ENCODE peak calls at places on chromosomes 1 and 21, in five cellular contexts. One of them, this sample, is unnamed.

GRCh38 chr1:230113605-230114241 is 46.7 kb downstream of the GALNT2 start:
- DNase-seq in fibroblast of mammary gland: peak; percentile 99
- DNase-seq in AG09319: no peak
- DNase-seq in cardiac fibroblast: peak; percentile 95
- DNase-seq in astrocyte of the spinal cord: peak; percentile 97
- DNase-seq in this sample: no peak

GRCh38 chr1:19087017-19087736 is 122.9 kb downstream of the UBR4 start:
- DNase-seq in fibroblast of mammary gland: no peak
- DNase-seq in AG09319: no peak
- DNase-seq in cardiac fibroblast: no peak
- DNase-seq in astrocyte of the spinal cord: no peak
- DNase-seq in this sample: no peak

GRCh38 chr21:29637553-29637952 is 302.2 kb downstream of the GRIK1 start:
- DNase-seq in fibroblast of mammary gland: no peak
- DNase-seq in AG09319: no peak
- DNase-seq in cardiac fibroblast: no peak
- DNase-seq in astrocyte of the spinal cord: no peak
- DNase-seq in this sample: no peak

GRCh38 chr1:183585038-183585437 is 5.2 kb downstream of the NCF2 start:
- DNase-seq in fibroblast of mammary gland: no peak
- DNase-seq in AG09319: no peak
- DNase-seq in cardiac fibroblast: no peak
- DNase-seq in astrocyte of the spinal cord: no peak
- DNase-seq in this sample: peak; percentile 40

GRCh38 chr1:205948000-205948399 is 4.7 kb upstream of the SLC26A9 start:
- DNase-seq in fibroblast of mammary gland: no peak
- DNase-seq in AG09319: no peak
- DNase-seq in cardiac fibroblast: no peak
- DNase-seq in astrocyte of the spinal cord: no peak
- DNase-seq in this sample: no peak

GRCh38 chr1:62194651-62195282 is at the start of gene L1TD1:
- DNase-seq in fibroblast of mammary gland: no peak
- DNase-seq in AG09319: no peak
- DNase-seq in cardiac fibroblast: no peak
- DNase-seq in astrocyte of the spinal cord: no peak
- DNase-seq in this sample: no peak

GRCh38 chr1:196148367-196148970 is 459.8 kb downstream of the KCNT2 start:
- DNase-seq in fibroblast of mammary gland: peak; percentile 62
- DNase-seq in AG09319: peak; percentile 4
- DNase-seq in cardiac fibroblast: peak; percentile 70
- DNase-seq in astrocyte of the spinal cord: peak; percentile 70
- DNase-seq in this sample: peak; percentile 46

GRCh38 chr1:113905435-113905861 is 322 bp downstream of the DCLRE1B start:
- DNase-seq in fibroblast of mammary gland: no peak
- DNase-seq in AG09319: no peak
- DNase-seq in cardiac fibroblast: no peak
- DNase-seq in astrocyte of the spinal cord: no peak
- DNase-seq in this sample: peak; percentile 17

GRCh38 chr1:9297831-9298230 is 5.1 kb downstream of the SPSB1 start:
- DNase-seq in fibroblast of mammary gland: no peak
- DNase-seq in AG09319: no peak
- DNase-seq in cardiac fibroblast: no peak
- DNase-seq in astrocyte of the spinal cord: no peak
- DNase-seq in this sample: no peak

GRCh38 chr1:119351997-119352396 is 16.6 kb upstream of the HAO2 start:
- DNase-seq in fibroblast of mammary gland: no peak
- DNase-seq in AG09319: no peak
- DNase-seq in cardiac fibroblast: no peak
- DNase-seq in astrocyte of the spinal cord: no peak
- DNase-seq in this sample: no peak

GRCh38 chr1:50568782-50569181 is 145.5 kb upstream of the DMRTA2 start:
- DNase-seq in fibroblast of mammary gland: no peak
- DNase-seq in AG09319: no peak
- DNase-seq in cardiac fibroblast: no peak
- DNase-seq in astrocyte of the spinal cord: no peak
- DNase-seq in this sample: no peak

DNA sequence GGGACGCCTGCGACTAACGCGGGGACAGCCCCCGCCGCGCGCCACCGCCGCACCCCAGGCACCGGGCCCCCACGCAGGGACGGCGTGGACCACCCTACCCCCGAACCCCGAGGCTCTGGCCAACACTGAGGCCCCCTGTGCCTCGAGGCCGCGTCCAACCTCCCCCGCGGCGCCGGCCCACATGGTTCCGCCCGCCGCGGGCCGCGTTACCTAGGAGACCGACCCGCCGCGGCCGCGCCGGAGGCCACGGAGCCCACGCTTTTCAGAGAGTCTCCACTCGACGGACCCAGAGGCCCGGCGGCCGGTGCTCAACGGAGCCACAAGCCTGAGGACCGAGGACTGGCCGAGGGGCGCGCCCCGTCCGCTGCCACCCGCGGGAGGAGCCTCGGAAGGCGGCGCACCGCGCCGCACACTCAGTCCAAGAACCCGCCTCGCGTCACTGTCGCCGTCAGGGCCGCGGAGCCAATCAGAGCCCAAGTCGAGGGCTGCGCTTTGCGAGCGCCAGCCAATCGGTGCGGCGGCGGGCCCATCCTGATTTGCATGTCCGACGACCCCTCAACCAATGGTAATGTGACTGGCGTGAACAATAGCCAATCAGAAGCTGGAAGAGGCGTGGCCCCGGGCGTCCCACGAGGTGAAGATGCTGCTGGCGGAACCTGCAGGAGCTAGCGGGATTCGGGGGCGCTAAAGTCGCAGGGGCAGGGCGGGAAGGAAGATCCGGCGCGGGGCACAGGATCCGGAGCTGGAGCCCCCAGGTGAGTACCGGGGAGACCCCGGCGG is at the start of gene NPHP4:
- DNase-seq in fibroblast of mammary gland: peak; percentile 99
- DNase-seq in AG09319: peak; percentile 99
- DNase-seq in cardiac fibroblast: peak; percentile 100
- DNase-seq in astrocyte of the spinal cord: peak; percentile 100
- DNase-seq in this sample: peak; percentile 100
- TF ChIP-seq CTCF in fibroblast of mammary gland: no peak
- TF ChIP-seq CTCF in AG09319: no peak
- TF ChIP-seq CTCF in cardiac fibroblast: no peak
- TF ChIP-seq CTCF in astrocyte of the spinal cord: no peak
- TF ChIP-seq CTCF in this sample: no peak

GRCh38 chr1:159803946-159804695 is 2.0 kb downstream of the FCRL6 start:
- DNase-seq in fibroblast of mammary gland: no peak
- DNase-seq in AG09319: no peak
- DNase-seq in cardiac fibroblast: no peak
- DNase-seq in astrocyte of the spinal cord: no peak
- DNase-seq in this sample: no peak
- TF ChIP-seq CTCF in fibroblast of mammary gland: no peak
- TF ChIP-seq CTCF in AG09319: no peak
- TF ChIP-seq CTCF in cardiac fibroblast: no peak
- TF ChIP-seq CTCF in astrocyte of the spinal cord: no peak
- TF ChIP-seq CTCF in this sample: no peak

GRCh38 chr21:37000381-37000780 is 6.1 kb upstream of the RIPPLY3 start:
- DNase-seq in fibroblast of mammary gland: no peak
- DNase-seq in AG09319: no peak
- DNase-seq in cardiac fibroblast: no peak
- DNase-seq in astrocyte of the spinal cord: no peak
- DNase-seq in this sample: no peak
- TF ChIP-seq CTCF in fibroblast of mammary gland: peak; percentile 9
- TF ChIP-seq CTCF in AG09319: no peak
- TF ChIP-seq CTCF in cardiac fibroblast: peak; percentile 15
- TF ChIP-seq CTCF in astrocyte of the spinal cord: peak; percentile 5
- TF ChIP-seq CTCF in this sample: no peak

DNA sequence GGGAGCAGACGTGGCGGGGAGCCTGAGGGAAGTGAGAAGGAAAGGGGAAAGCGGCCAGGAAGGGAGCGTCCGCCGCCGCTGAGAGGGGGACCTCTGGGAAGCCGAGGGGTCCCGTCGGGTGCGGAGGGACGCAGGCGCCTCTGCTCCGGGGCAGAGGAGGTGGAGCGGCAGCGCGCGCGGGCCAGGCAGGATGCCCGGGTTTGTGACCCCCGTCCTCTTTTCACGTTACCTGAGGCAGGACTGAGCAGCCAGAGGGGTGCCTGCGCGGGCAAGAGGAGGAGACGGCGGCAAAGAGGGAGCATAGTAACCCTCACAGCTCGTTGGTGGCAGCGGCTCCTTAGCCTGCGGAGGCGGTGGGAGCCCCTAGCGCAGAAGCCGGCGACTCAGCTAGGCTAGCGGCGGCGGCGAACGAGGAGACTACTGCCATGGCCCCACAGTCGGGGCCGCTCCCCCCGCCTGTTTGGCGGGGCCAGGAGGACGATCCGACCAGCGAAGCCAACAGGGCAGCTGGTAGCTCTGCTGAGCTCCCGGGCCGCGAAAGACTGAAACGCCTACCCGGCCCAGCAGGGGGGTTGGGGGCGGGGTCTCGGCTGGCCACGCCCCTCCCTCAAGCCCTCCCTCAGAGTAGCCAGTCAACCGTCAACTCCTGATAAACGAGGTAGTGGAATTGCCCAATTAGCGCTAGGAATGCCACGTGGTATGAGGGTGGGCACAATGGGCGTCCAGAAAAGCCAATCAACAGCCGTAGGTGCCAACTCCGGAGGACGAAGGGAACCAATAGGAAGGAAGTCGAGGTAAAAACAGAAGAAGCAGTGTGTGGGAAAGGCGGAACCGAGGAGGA is at the start of gene TESK2:
- DNase-seq in fibroblast of mammary gland: peak; percentile 99
- DNase-seq in AG09319: peak; percentile 96
- DNase-seq in cardiac fibroblast: peak; percentile 100
- DNase-seq in astrocyte of the spinal cord: peak; percentile 99
- DNase-seq in this sample: peak; percentile 100
- TF ChIP-seq CTCF in fibroblast of mammary gland: no peak
- TF ChIP-seq CTCF in AG09319: no peak
- TF ChIP-seq CTCF in cardiac fibroblast: peak; percentile 11
- TF ChIP-seq CTCF in astrocyte of the spinal cord: no peak
- TF ChIP-seq CTCF in this sample: peak; percentile 6

GRCh38 chr1:17440827-17441168 is 1.3 kb upstream of the RCC2 start:
- DNase-seq in fibroblast of mammary gland: no peak
- DNase-seq in AG09319: no peak
- DNase-seq in cardiac fibroblast: no peak
- DNase-seq in astrocyte of the spinal cord: no peak
- DNase-seq in this sample: no peak

GRCh38 chr1:17442841-17443240 is 3.4 kb upstream of the RCC2 start:
- DNase-seq in fibroblast of mammary gland: no peak
- DNase-seq in AG09319: no peak
- DNase-seq in cardiac fibroblast: no peak
- DNase-seq in astrocyte of the spinal cord: no peak
- DNase-seq in this sample: no peak

GRCh38 chr1:17440074-17440826 is 773 bp upstream of the RCC2 start:
- DNase-seq in fibroblast of mammary gland: no peak
- DNase-seq in AG09319: no peak
- DNase-seq in cardiac fibroblast: no peak
- DNase-seq in astrocyte of the spinal cord: no peak
- DNase-seq in this sample: no peak

GRCh38 chr1:17441993-17442357 is 2.5 kb upstream of the RCC2 start:
- DNase-seq in fibroblast of mammary gland: no peak
- DNase-seq in AG09319: no peak
- DNase-seq in cardiac fibroblast: no peak
- DNase-seq in astrocyte of the spinal cord: no peak
- DNase-seq in this sample: no peak

GRCh38 chr1:17441265-17441992 is 2.0 kb upstream of the RCC2 start:
- DNase-seq in fibroblast of mammary gland: peak; percentile 47
- DNase-seq in AG09319: no peak
- DNase-seq in cardiac fibroblast: peak; percentile 29
- DNase-seq in astrocyte of the spinal cord: peak; percentile 63
- DNase-seq in this sample: peak; percentile 59
- TF ChIP-seq CTCF in fibroblast of mammary gland: no peak
- TF ChIP-seq CTCF in AG09319: no peak
- TF ChIP-seq CTCF in cardiac fibroblast: no peak
- TF ChIP-seq CTCF in astrocyte of the spinal cord: no peak
- TF ChIP-seq CTCF in this sample: peak; percentile 5

GRCh38 chr1:240027059-240027462 is 64.6 kb upstream of the FMN2 start:
- DNase-seq in fibroblast of mammary gland: peak; percentile 62
- DNase-seq in AG09319: no peak
- DNase-seq in cardiac fibroblast: peak; percentile 57
- DNase-seq in astrocyte of the spinal cord: peak; percentile 63
- DNase-seq in this sample: peak; percentile 55
- TF ChIP-seq CTCF in fibroblast of mammary gland: peak; percentile 99
- TF ChIP-seq CTCF in AG09319: peak; percentile 96
- TF ChIP-seq CTCF in cardiac fibroblast: peak; percentile 90
- TF ChIP-seq CTCF in astrocyte of the spinal cord: peak; percentile 96
- TF ChIP-seq CTCF in this sample: peak; percentile 97

GRCh38 chr21:42630626-42631025 is 22.8 kb upstream of the PDE9A start:
- DNase-seq in fibroblast of mammary gland: no peak
- DNase-seq in AG09319: no peak
- DNase-seq in cardiac fibroblast: no peak
- DNase-seq in astrocyte of the spinal cord: no peak
- DNase-seq in this sample: no peak

GRCh38 chr21:42632771-42633690 is 20.4 kb upstream of the PDE9A start:
- DNase-seq in fibroblast of mammary gland: no peak
- DNase-seq in AG09319: no peak
- DNase-seq in cardiac fibroblast: no peak
- DNase-seq in astrocyte of the spinal cord: no peak
- DNase-seq in this sample: no peak

GRCh38 chr21:42633858-42634257 is 19.6 kb upstream of the PDE9A start:
- DNase-seq in fibroblast of mammary gland: no peak
- DNase-seq in AG09319: no peak
- DNase-seq in cardiac fibroblast: no peak
- DNase-seq in astrocyte of the spinal cord: no peak
- DNase-seq in this sample: no peak

GRCh38 chr21:42631142-42631541 is 22.3 kb upstream of the PDE9A start:
- DNase-seq in fibroblast of mammary gland: no peak
- DNase-seq in AG09319: no peak
- DNase-seq in cardiac fibroblast: no peak
- DNase-seq in astrocyte of the spinal cord: no peak
- DNase-seq in this sample: no peak

DNA sequence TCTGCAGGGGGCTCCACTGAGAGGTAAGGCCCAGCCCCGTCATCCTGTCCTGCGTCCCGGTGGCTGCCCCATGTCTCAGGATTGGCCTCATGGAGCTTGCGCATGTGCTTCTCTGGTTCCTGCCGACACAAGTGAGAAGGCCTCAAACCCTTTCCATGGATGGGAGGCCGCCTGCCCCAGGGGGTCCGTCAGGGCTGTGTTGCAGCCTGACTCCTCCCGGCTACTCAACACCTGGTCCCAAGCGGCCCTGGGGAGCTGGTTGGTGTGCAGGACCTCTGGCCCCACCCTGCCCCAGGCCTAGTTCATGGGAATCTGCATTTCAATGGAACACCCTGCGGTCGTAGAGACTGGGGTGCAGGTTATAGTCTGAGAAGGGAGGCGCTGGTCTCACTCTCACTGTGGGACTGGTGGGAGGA is 21.1 kb upstream of the PDE9A start:
- DNase-seq in fibroblast of mammary gland: no peak
- DNase-seq in AG09319: no peak
- DNase-seq in cardiac fibroblast: no peak
- DNase-seq in astrocyte of the spinal cord: no peak
- DNase-seq in this sample: no peak
- TF ChIP-seq CTCF in fibroblast of mammary gland: no peak
- TF ChIP-seq CTCF in AG09319: no peak
- TF ChIP-seq CTCF in cardiac fibroblast: no peak
- TF ChIP-seq CTCF in astrocyte of the spinal cord: no peak
- TF ChIP-seq CTCF in this sample: no peak

DNA sequence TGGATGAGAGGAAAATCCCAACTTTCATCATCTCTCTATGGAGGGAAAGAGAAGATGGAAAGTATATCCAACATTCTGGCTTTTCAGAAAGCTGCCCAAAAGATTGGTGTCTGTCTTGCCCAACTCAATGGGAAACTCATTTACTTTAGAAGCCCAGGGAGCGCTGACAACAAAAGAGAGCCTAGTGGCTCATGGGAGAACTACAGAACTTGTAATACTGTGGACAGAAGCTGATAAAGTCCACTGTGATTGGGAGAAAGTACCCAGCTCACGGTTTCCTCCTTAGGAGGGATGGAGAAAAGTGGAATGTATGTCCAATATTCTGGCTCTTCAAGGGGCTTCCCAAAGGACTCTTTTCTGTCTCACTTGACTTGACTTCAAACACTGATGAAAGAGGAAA is 66.0 kb downstream of the RGS21 start:
- DNase-seq in fibroblast of mammary gland: no peak
- DNase-seq in AG09319: no peak
- DNase-seq in cardiac fibroblast: no peak
- DNase-seq in astrocyte of the spinal cord: no peak
- DNase-seq in this sample: no peak
- TF ChIP-seq CTCF in fibroblast of mammary gland: peak; percentile 3
- TF ChIP-seq CTCF in AG09319: no peak
- TF ChIP-seq CTCF in cardiac fibroblast: no peak
- TF ChIP-seq CTCF in astrocyte of the spinal cord: no peak
- TF ChIP-seq CTCF in this sample: peak; percentile 18

This sample was measured in MM.1S.